ENCODE peak calls at places on chromosomes 5 and 9, in six cellular contexts. One of them, this sample, is unnamed. For H3K36me3, the result is how much of the 10 kb centered on the place peaks cover.

GRCh38 chr5:82422751-82423181 is 144.6 kb upstream of the RPS23 start:
- DNase-seq in PC-3: no peak
- DNase-seq in endothelial cell of umbilical vein: peak
- DNase-seq in CD4-positive, CD25-positive, alpha-beta regulatory T cell: no peak
- DNase-seq in kidney: no peak
- DNase-seq in CD8-positive, alpha-beta memory T cell: no peak
- DNase-seq in this sample: no peak

GRCh38 chr9:123528521-123528920 is 172.5 kb downstream of the CRB2 start:
- DNase-seq in endothelial cell of umbilical vein: no peak
- DNase-seq in PC-3: no peak
- DNase-seq in CD4-positive, CD25-positive, alpha-beta regulatory T cell: no peak
- DNase-seq in CD8-positive, alpha-beta memory T cell: no peak
- DNase-seq in kidney: no peak
- DNase-seq in this sample: no peak

GRCh38 chr9:81719972-81720371 is 30.6 kb upstream of the TLE1 start:
- DNase-seq in endothelial cell of umbilical vein: no peak
- DNase-seq in CD4-positive, CD25-positive, alpha-beta regulatory T cell: no peak
- DNase-seq in kidney: no peak
- DNase-seq in PC-3: no peak
- DNase-seq in CD8-positive, alpha-beta memory T cell: no peak
- DNase-seq in this sample: no peak

GRCh38 chr9:130918102-130918869 is 20.8 kb downstream of the FIBCD1 start:
- DNase-seq in kidney: no peak
- DNase-seq in CD8-positive, alpha-beta memory T cell: no peak
- DNase-seq in CD4-positive, CD25-positive, alpha-beta regulatory T cell: no peak
- DNase-seq in endothelial cell of umbilical vein: no peak
- DNase-seq in PC-3: no peak
- DNase-seq in this sample: no peak

GRCh38 chr9:89358376-89358775 is 40.1 kb downstream of the SECISBP2 start:
- DNase-seq in PC-3: no peak
- DNase-seq in CD4-positive, CD25-positive, alpha-beta regulatory T cell: no peak
- DNase-seq in kidney: no peak
- DNase-seq in endothelial cell of umbilical vein: no peak
- DNase-seq in CD8-positive, alpha-beta memory T cell: no peak
- DNase-seq in this sample: no peak

GRCh38 chr9:106697799-106698591 is 165.0 kb upstream of the ZNF462 start:
- DNase-seq in kidney: peak
- DNase-seq in PC-3: no peak
- DNase-seq in CD4-positive, CD25-positive, alpha-beta regulatory T cell: no peak
- DNase-seq in CD8-positive, alpha-beta memory T cell: no peak
- DNase-seq in endothelial cell of umbilical vein: peak
- DNase-seq in this sample: peak

GRCh38 chr9:614421-614820 is 227.1 kb upstream of the DMRT1 start:
- DNase-seq in PC-3: no peak
- DNase-seq in CD4-positive, CD25-positive, alpha-beta regulatory T cell: no peak
- DNase-seq in CD8-positive, alpha-beta memory T cell: no peak
- DNase-seq in kidney: no peak
- DNase-seq in endothelial cell of umbilical vein: no peak
- DNase-seq in this sample: no peak

GRCh38 chr9:95808001-95808400 is 67.5 kb upstream of the ERCC6L2 start:
- DNase-seq in CD4-positive, CD25-positive, alpha-beta regulatory T cell: no peak
- DNase-seq in kidney: no peak
- DNase-seq in PC-3: peak
- DNase-seq in endothelial cell of umbilical vein: peak
- DNase-seq in CD8-positive, alpha-beta memory T cell: no peak
- DNase-seq in this sample: no peak

GRCh38 chr9:136333486-136333885 is 6.1 kb downstream of the GPSM1 start:
- DNase-seq in endothelial cell of umbilical vein: no peak
- DNase-seq in PC-3: no peak
- DNase-seq in CD8-positive, alpha-beta memory T cell: no peak
- DNase-seq in kidney: no peak
- DNase-seq in CD4-positive, CD25-positive, alpha-beta regulatory T cell: no peak
- DNase-seq in this sample: no peak
- H3K36me3 ChIP-seq in endothelial cell of umbilical vein: under half
- H3K36me3 ChIP-seq in PC-3: under half
- H3K36me3 ChIP-seq in CD8-positive, alpha-beta memory T cell: under half
- H3K36me3 ChIP-seq in kidney: under half
- H3K36me3 ChIP-seq in CD4-positive, CD25-positive, alpha-beta regulatory T cell: under half
- H3K36me3 ChIP-seq in this sample: under half

GRCh38 chr5:179755022-179755421 is 22.4 kb downstream of the MAML1 start:
- DNase-seq in endothelial cell of umbilical vein: peak
- DNase-seq in CD4-positive, CD25-positive, alpha-beta regulatory T cell: no peak
- DNase-seq in CD8-positive, alpha-beta memory T cell: no peak
- DNase-seq in PC-3: no peak
- DNase-seq in kidney: no peak
- DNase-seq in this sample: no peak
- H3K27ac ChIP-seq in endothelial cell of umbilical vein: no peak
- H3K27ac ChIP-seq in CD4-positive, CD25-positive, alpha-beta regulatory T cell: peak
- H3K27ac ChIP-seq in CD8-positive, alpha-beta memory T cell: no peak
- H3K27ac ChIP-seq in PC-3: no peak
- H3K27ac ChIP-seq in kidney: no peak
- H3K27ac ChIP-seq in this sample: no peak

DNA sequence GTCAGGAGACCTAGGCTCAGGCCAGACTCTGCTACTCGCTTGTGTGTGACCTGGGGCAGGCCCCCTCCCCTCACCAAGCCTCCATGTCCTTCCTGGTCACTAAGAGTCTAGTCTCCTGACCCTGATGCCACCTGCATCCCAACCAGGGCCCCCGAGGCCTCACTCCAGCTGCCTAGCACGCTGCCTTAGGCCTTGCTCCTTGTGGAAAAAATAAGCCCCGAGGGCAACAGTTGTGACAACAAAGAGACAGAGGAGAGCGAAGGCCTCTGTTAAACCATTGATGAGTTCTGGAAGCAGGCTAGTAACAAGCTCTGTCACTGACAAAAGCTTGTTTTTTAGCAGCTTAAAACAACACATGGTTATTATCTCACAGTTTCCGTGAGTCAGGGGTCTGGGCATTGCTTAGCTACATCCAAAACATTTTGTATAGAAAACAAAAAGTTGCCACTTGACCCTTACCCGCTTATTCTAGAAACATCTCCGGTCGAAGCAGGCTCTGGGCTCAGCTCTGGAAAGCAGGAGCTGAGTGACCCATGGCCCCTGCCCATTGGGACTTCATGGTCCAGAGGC is 48.2 kb upstream of the TBC1D2 start:
- DNase-seq in endothelial cell of umbilical vein: no peak
- DNase-seq in PC-3: no peak
- DNase-seq in CD8-positive, alpha-beta memory T cell: no peak
- DNase-seq in CD4-positive, CD25-positive, alpha-beta regulatory T cell: no peak
- DNase-seq in kidney: peak
- DNase-seq in this sample: no peak
- H3K36me3 ChIP-seq in endothelial cell of umbilical vein: under half
- H3K36me3 ChIP-seq in PC-3: under half
- H3K36me3 ChIP-seq in CD8-positive, alpha-beta memory T cell: under half
- H3K36me3 ChIP-seq in CD4-positive, CD25-positive, alpha-beta regulatory T cell: under half
- H3K36me3 ChIP-seq in kidney: under half
- H3K36me3 ChIP-seq in this sample: under half

DNA sequence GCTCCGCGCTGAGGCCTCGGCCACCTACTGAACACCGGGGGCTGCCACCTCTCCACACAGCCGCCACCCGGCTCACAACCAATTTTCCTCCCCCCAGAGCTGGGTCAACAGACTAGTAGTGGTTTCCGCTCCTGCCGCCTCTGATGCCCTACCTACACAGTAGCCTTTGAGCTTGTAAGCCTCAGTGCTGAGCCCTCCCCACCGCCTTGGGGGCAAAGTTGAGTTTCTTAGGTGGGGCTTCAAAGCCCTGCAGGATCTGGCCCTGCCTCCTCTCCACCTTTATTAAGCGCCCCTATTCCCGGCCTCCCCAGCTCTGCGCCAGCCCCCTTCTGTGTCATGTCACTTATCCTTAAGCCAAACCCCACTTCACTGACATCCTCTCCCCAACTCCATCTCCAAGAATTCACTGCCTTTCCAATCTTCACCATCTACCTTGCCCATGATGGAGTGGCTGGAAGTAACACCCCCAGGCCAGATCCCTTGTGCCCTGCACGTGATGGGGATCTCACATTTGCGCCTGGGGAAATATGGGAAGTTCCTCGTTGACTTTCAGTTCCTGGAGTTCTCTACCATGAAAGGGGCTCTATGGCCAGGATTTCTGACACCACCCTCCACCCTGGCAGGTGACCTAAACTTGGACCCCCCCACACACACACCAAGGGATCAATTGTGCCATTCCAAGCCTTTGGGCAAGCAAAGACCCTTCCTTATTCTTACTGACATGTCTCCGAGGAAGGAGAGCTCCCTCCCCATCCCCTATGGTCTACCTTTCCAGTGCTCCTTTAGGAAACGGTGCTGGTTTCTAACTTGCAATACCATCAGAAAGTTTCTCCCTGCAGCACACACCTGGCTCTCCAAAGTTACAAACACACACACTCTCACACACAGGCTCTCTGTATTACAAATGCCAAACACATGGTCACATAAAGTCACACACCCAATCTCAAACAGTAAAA is 2.7 kb upstream of the CNTFR start:
- DNase-seq in PC-3: no peak
- DNase-seq in endothelial cell of umbilical vein: no peak
- DNase-seq in CD4-positive, CD25-positive, alpha-beta regulatory T cell: no peak
- DNase-seq in CD8-positive, alpha-beta memory T cell: no peak
- DNase-seq in kidney: no peak
- DNase-seq in this sample: no peak
- H3K27ac ChIP-seq in PC-3: no peak
- H3K27ac ChIP-seq in endothelial cell of umbilical vein: no peak
- H3K27ac ChIP-seq in CD4-positive, CD25-positive, alpha-beta regulatory T cell: no peak
- H3K27ac ChIP-seq in CD8-positive, alpha-beta memory T cell: no peak
- H3K27ac ChIP-seq in kidney: no peak
- H3K27ac ChIP-seq in this sample: no peak

This sample was measured in RWPE2.